ENCODE peak calls at places on chromosomes 2 and 18, in seven cellular contexts. P is heart right ventricle, B is HCT116, C is ovary, Z is right atrium auricular region, O is astrocyte of the cerebellum, K is glutamatergic neuron. R is an unnamed sample.

GRCh38 chr2:236866542-236867340 is 218.9 kb upstream of the COPS8 start:
- DNase-seq in P (no peak), B (no peak), C (no peak), Z (peak), O (no peak), K (no peak), R (no peak)

GRCh38 chr18:74310411-74310810 is 5.2 kb upstream of the C18orf63 start:
- DNase-seq in P (no peak), B (no peak), C (no peak), Z (no peak), O (no peak), K (no peak), R (peak)

GRCh38 chr2:219997341-219997851 is 370.0 kb downstream of the SLC4A3 start:
- DNase-seq in P (peak), B (no peak), C (peak), Z (no peak), O (no peak), K (peak), R (peak)

GRCh38 chr18:50790956-50791355 is 28.9 kb downstream of the MRO start:
- DNase-seq in P (no peak), B (no peak), C (no peak), Z (no peak), O (no peak), K (no peak), R (no peak)

GRCh38 chr2:234290196-234290595 is 206.7 kb downstream of the ARL4C start:
- DNase-seq in P (no peak), B (no peak), C (no peak), Z (no peak), O (no peak), K (no peak), R (no peak)

GRCh38 chr2:48175254-48175653 is 269.0 kb upstream of the FBXO11 start:
- DNase-seq in P (no peak), B (no peak), C (no peak), Z (no peak), O (no peak), K (no peak), R (peak)

GRCh38 chr2:186718895-186719294 is 25.0 kb downstream of the FAM171B start:
- DNase-seq in P (no peak), B (no peak), C (no peak), Z (no peak), O (no peak), K (no peak), R (no peak)

GRCh38 chr2:47195149-47195548 is 40.0 kb upstream of the STPG4 start:
- DNase-seq in P (no peak), B (no peak), C (no peak), Z (no peak), O (no peak), K (no peak), R (peak)

GRCh38 chr18:78659748-78660147 is 319.9 kb upstream of the SALL3 start:
- DNase-seq in P (no peak), B (no peak), C (no peak), Z (no peak), O (no peak), K (peak), R (no peak)

GRCh38 chr2:144201868-144202468 is 318.0 kb downstream of the ZEB2 start:
- DNase-seq in P (no peak), B (no peak), C (no peak), Z (no peak), O (no peak), K (no peak), R (no peak)

GRCh38 chr2:43609304-43609883 is 13.6 kb upstream of the THADA start:
- DNase-seq in P (no peak), B (peak), C (no peak), Z (no peak), O (peak), K (peak), R (peak)

GRCh38 chr2:113233593-113234550 is 44.8 kb downstream of the PAX8 start:
- DNase-seq in P (no peak), B (no peak), C (no peak), Z (no peak), O (no peak), K (no peak), R (peak)

GRCh38 chr2:206974556-206974955 is 35.2 kb downstream of the CPO start:
- DNase-seq in P (no peak), B (no peak), C (no peak), Z (no peak), O (no peak), K (no peak), R (no peak)

GRCh38 chr2:100902833-100903405 is 83.0 kb downstream of the NPAS2 start:
- DNase-seq in P (no peak), B (peak), C (no peak), Z (peak), O (peak), K (no peak), R (peak)

GRCh38 chr2:111058264-111058663 is 62.5 kb upstream of the BCL2L11 start:
- DNase-seq in P (no peak), B (no peak), C (no peak), Z (no peak), O (no peak), K (no peak), R (no peak)

GRCh38 chr2:105917216-105917615 is 172.5 kb downstream of the NCK2 start:
- DNase-seq in P (no peak), B (no peak), C (no peak), Z (no peak), O (no peak), K (no peak), R (no peak)

GRCh38 chr2:102634831-102635241 is 15.5 kb downstream of the SLC9A2 start:
- DNase-seq in P (no peak), B (no peak), C (no peak), Z (no peak), O (no peak), K (no peak), R (no peak)

GRCh38 chr2:54047658-54048057 is 67.8 kb upstream of the ACYP2 start:
- DNase-seq in P (no peak), B (no peak), C (no peak), Z (no peak), O (no peak), K (no peak), R (no peak)

GRCh38 chr2:10372195-10372861 is 69.6 kb downstream of the HPCAL1 start:
- DNase-seq in P (no peak), B (no peak), C (no peak), Z (no peak), O (no peak), K (no peak), R (no peak)

GRCh38 chr2:20634430-20635095 is 16.3 kb downstream of the HS1BP3 start:
- DNase-seq in P (no peak), B (no peak), C (peak), Z (no peak), O (no peak), K (no peak), R (peak)

GRCh38 chr2:38097611-38098350 is 21.8 kb upstream of the CYP1B1 start:
- DNase-seq in P (no peak), B (no peak), C (no peak), Z (no peak), O (no peak), K (no peak), R (no peak)

GRCh38 chr18:37612519-37612918 is 46.9 kb upstream of the CELF4 start:
- DNase-seq in P (no peak), B (no peak), C (no peak), Z (no peak), O (no peak), K (no peak), R (no peak)

GRCh38 chr2:209334188-209335017 is 89.4 kb upstream of the MAP2 start:
- DNase-seq in P (peak), B (peak), C (peak), Z (no peak), O (peak), K (peak), R (peak)

GRCh38 chr2:16189019-16189850 is 248.9 kb downstream of the MYCN start:
- DNase-seq in P (no peak), B (no peak), C (no peak), Z (no peak), O (no peak), K (no peak), R (no peak)

DNA sequence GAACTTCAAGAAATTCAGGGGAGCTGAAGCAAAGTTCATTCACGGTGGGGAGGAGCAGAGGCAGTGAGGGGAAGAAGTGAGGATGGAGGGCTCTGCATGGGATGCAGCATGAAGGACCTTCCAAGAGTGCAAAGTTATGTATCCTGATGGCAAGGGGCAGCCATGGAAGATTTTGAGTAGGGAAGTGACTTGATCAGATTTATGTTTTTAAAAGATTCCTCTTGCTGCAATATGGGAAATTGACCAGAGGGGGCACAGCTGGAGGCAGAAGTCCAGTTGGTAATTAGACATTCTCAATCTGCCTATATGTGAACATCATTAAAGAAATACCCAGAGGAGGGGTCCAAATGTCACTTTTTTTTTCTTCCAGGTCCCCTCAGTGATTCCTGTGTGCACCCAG is 21.5 kb upstream of the ANXA4 start:
- DNase-seq in P (no peak), B (no peak), C (no peak), Z (no peak), O (no peak), K (no peak), R (no peak)
- TF ChIP-seq CTCF in P (peak), B (peak), C (no peak), Z (no peak), O (peak), K (peak), R (peak)

GRCh38 chr2:97740590-97741182 is 27.3 kb downstream of the ZAP70 start:
- DNase-seq in P (peak), B (peak), C (no peak), Z (no peak), O (no peak), K (peak), R (peak)
- TF ChIP-seq CTCF in P (peak), B (peak), C (no peak), Z (peak), O (peak), K (peak), R (peak)

GRCh38 chr2:45691600-45691999 is 40.1 kb downstream of the PRKCE start:
- DNase-seq in P (no peak), B (no peak), C (no peak), Z (no peak), O (no peak), K (no peak), R (no peak)
- TF ChIP-seq CTCF in P (no peak), B (no peak), C (no peak), Z (no peak), O (no peak), K (no peak), R (no peak)

GRCh38 chr18:48777737-48778111 is 173.0 kb downstream of the SMAD7 start:
- DNase-seq in P (no peak), B (no peak), C (no peak), Z (peak), O (no peak), K (no peak), R (peak)
- TF ChIP-seq CTCF in P (no peak), B (no peak), C (no peak), Z (no peak), O (peak), K (no peak), R (no peak)

GRCh38 chr2:231399853-231400667 is 4.5 kb downstream of the B3GNT7 start:
- DNase-seq in P (peak), B (no peak), C (peak), Z (no peak), O (no peak), K (no peak), R (peak)
- TF ChIP-seq CTCF in P (no peak), B (no peak), C (no peak), Z (no peak), O (no peak), K (no peak), R (no peak)

GRCh38 chr2:132668986-132669853 is 785 bp downstream of the LYPD1 start:
- DNase-seq in P (no peak), B (no peak), C (no peak), Z (no peak), O (no peak), K (peak), R (peak)
- TF ChIP-seq CTCF in P (no peak), B (no peak), C (no peak), Z (no peak), O (peak), K (no peak), R (no peak)

R was measured in MCF 10A.